ENCODE peak calls at places on chromosome 18, in four cellular contexts. R is heart right ventricle; N is upper lobe of right lung; X is effector memory CD4-positive, alpha-beta T cell. T is an unnamed sample. For H3K4me1, the result is how much of the 10 kb centered on the place peaks cover.

GRCh38 chr18:37259711-37260110 is 305.9 kb downstream of the CELF4 start:
- DNase-seq in X (no peak), R (no peak), N (no peak), T (no peak)

GRCh38 chr18:21444465-21445023 is 156.0 kb downstream of the ESCO1 start:
- DNase-seq in R (no peak), N (no peak), X (no peak), T (no peak)

GRCh38 chr18:52237551-52237950 is 102.4 kb upstream of the DCC start:
- DNase-seq in X (no peak), N (no peak), R (no peak), T (no peak)

GRCh38 chr18:40017026-40017425 is 1938.0 kb upstream of the PIK3C3 start:
- DNase-seq in X (no peak), N (no peak), R (no peak), T (no peak)

GRCh38 chr18:37249895-37250618 is 315.5 kb downstream of the CELF4 start:
- DNase-seq in X (no peak), N (peak), R (no peak), T (no peak)

GRCh38 chr18:63421514-63421913 is 762 bp downstream of the VPS4B start:
- DNase-seq in R (no peak), N (no peak), X (no peak), T (no peak)

GRCh38 chr18:63098014-63098981 is 221.3 kb downstream of the BCL2 start:
- DNase-seq in R (no peak), N (no peak), X (peak), T (no peak)

GRCh38 chr18:60003610-60004185 is 103.9 kb downstream of the PMAIP1 start:
- DNase-seq in X (no peak), N (no peak), R (no peak), T (no peak)

GRCh38 chr18:79940126-79940813 is 11.2 kb downstream of the SLC66A2 start:
- DNase-seq in X (no peak), R (no peak), N (peak), T (no peak)

GRCh38 chr18:13540783-13541182 is 185.6 kb downstream of the FAM210A start:
- DNase-seq in X (no peak), N (no peak), R (no peak), T (no peak)

GRCh38 chr18:62555135-62555534 is 32.3 kb downstream of the ZCCHC2 start:
- DNase-seq in R (no peak), N (no peak), X (no peak), T (no peak)

GRCh38 chr18:53018791-53019190 is 678.8 kb downstream of the DCC start:
- DNase-seq in N (no peak), R (no peak), X (no peak), T (no peak)

GRCh38 chr18:50268022-50268747 is 1.9 kb upstream of the CFAP53 start:
- DNase-seq in X (peak), N (peak), R (peak), T (peak)

GRCh38 chr18:56662502-56662901 is 11.3 kb downstream of the WDR7 start:
- DNase-seq in N (no peak), X (no peak), R (no peak), T (no peak)

GRCh38 chr18:56660655-56661054 is 9.5 kb downstream of the WDR7 start:
- DNase-seq in N (no peak), X (no peak), R (no peak), T (no peak)

GRCh38 chr18:56661414-56662101 is 10.4 kb downstream of the WDR7 start:
- DNase-seq in X (no peak), N (no peak), R (no peak), T (no peak)

GRCh38 chr18:56659111-56659510 is 8.0 kb downstream of the WDR7 start:
- DNase-seq in R (no peak), N (no peak), X (no peak), T (no peak)

DNA sequence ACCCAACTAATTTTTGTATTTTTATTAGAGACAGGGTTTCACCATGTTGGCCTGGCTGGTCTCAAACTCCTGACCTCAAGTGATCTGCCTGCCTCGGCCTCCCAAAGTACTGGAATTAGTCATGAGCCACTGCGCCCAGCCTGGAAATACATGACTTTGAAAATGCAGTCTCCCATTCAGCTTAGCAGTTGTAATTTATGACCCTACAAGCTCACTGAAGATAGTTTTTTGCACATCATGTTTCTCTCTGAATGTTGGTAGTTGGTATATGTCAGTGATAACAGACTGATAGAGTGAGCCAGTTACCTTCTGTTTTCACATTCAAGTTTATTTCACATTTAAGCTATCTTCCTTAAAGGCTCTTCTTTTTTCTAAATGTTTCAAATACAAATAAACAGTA is 7.1 kb downstream of the WDR7 start:
- DNase-seq in X (no peak), R (no peak), N (no peak), T (no peak)
- H3K4me3 ChIP-seq in X (no peak), R (no peak), N (no peak), T (no peak)

GRCh38 chr18:45731706-45732105 is 7.7 kb downstream of the SLC14A1 start:
- DNase-seq in R (no peak), N (no peak), X (no peak), T (no peak)

GRCh38 chr18:45734944-45735343 is 11.0 kb downstream of the SLC14A1 start:
- DNase-seq in R (no peak), X (no peak), N (no peak), T (no peak)

GRCh38 chr18:45730832-45731545 is 7.0 kb downstream of the SLC14A1 start:
- DNase-seq in X (no peak), N (no peak), R (no peak), T (no peak)

GRCh38 chr18:45733535-45733934 is 9.6 kb downstream of the SLC14A1 start:
- DNase-seq in X (no peak), R (no peak), N (no peak), T (no peak)

GRCh38 chr18:45734505-45734904 is 10.5 kb downstream of the SLC14A1 start:
- DNase-seq in R (no peak), X (no peak), N (no peak), T (no peak)
- H3K4me1 ChIP-seq in R (under half), X (under half), N (under half), T (under half)

DNA sequence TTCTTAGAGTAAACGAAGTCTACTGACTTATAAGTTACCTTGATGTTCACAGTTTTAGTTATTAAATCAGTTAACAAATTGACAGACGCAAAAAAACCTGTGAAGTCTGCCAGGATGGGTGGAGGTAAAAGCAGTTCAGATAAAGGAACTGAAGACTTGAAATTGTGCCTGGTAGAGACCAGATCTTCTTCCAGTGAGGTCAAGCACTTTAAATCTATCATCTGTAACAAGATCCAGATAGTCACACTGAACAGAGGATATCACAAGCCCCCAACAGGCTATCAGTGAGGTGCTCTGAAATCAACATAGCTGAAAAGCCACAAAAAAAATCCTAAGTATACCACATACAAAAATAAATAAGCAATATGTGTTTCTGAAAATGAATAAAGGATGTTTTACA is 23.6 kb downstream of the DSG4 start:
- DNase-seq in R (no peak), X (no peak), N (no peak), T (no peak)
- H3K27ac ChIP-seq in R (no peak), X (no peak), N (no peak), T (no peak)

DNA sequence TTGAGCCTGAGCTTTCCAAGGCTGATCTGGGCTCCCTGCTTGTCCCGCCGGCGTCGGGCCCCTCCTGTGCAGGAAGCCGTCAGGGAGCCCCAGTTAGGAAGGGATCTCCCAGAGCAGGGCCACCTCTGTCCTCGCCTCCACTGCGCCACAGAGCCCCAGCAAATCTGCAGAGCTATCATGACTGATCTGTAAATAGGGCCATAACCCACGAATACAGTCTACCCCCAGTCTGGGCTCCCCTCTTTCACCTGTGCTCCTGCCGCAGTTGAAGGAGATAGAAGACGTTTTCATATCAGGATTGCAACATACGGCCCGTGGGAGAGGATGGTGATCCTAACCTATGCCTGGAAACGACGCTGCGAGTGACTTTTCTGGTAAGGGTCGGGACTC is 138.7 kb downstream of the PTGR3 start:
- DNase-seq in R (no peak), N (no peak), X (no peak), T (no peak)
- H3K4me3 ChIP-seq in R (peak), N (peak), X (peak), T (peak)

GRCh38 chr18:8619041-8619440 is 9.8 kb downstream of the RAB12 start:
- DNase-seq in X (no peak), R (no peak), N (no peak), T (no peak)
- H3K4me1 ChIP-seq in X (under half), R (half or more), N (under half), T (half or more)

GRCh38 chr18:47067648-47068047 is 32.2 kb upstream of the ELOA2 start:
- DNase-seq in N (no peak), X (no peak), R (no peak), T (no peak)

GRCh38 chr18:47063070-47063469 is 27.6 kb upstream of the ELOA2 start:
- DNase-seq in X (no peak), N (no peak), R (no peak), T (no peak)
- H3K27ac ChIP-seq in X (no peak), N (no peak), R (no peak), T (no peak)

GRCh38 chr18:74172697-74173433 is 24.5 kb downstream of the TIMM21 start:
- DNase-seq in R (no peak), N (no peak), X (no peak), T (no peak)
- H3K4me3 ChIP-seq in R (no peak), N (peak), X (no peak), T (no peak)

GRCh38 chr18:76844144-76844543 is 21.8 kb downstream of the ZNF236 start:
- DNase-seq in N (no peak), X (no peak), R (no peak), T (no peak)
- H3K4me1 ChIP-seq in N (under half), X (under half), R (under half), T (under half)